ENCODE peak calls at places on chromosomes 5 and 9, in six cellular contexts. H is neural progenitor cell; K is caudate nucleus; W is HCEC 1CT; A is activated CD8-positive, alpha-beta T cell treated with anti-CD3 and anti-CD28 coated beads, Interleukin-2, amount 10 ng/mL, durations not matched to agents 7 days and 5 days; L is HEK293T. E is an unnamed sample.
A peak's percentile ranks its signal among the peaks of the same experiment; 100 is the strongest.

GRCh38 chr5:27482663-27483062 is 444.3 kb upstream of the CDH9 start:
- DNase-seq in K (no peak), W (no peak), A (no peak), L (no peak), H (no peak), E (no peak)

GRCh38 chr5:3401635-3402034 is 194.0 kb upstream of the IRX1 start:
- DNase-seq in K (no peak), H (no peak), W (no peak), A (no peak), L (no peak), E (no peak)

GRCh38 chr9:21919377-21920362 is 74.5 kb downstream of the CDKN2A start:
- DNase-seq in H (no peak), A (peak; percentile 64), K (no peak), L (peak; percentile 21), W (peak; percentile 88), E (peak; percentile 10)

GRCh38 chr9:135067091-135067710 is 20.3 kb upstream of the OLFM1 start:
- DNase-seq in K (no peak), A (no peak), L (no peak), H (no peak), W (no peak), E (no peak)

GRCh38 chr9:111975709-111976108 is 79.1 kb downstream of the UGCG start:
- DNase-seq in H (peak; percentile 40), L (no peak), A (no peak), W (peak; percentile 20), K (no peak), E (no peak)

GRCh38 chr5:56698463-56699381 is 116.6 kb upstream of the MAP3K1 start:
- DNase-seq in L (no peak), K (peak; percentile 8), W (no peak), H (peak; percentile 10), A (no peak), E (no peak)

GRCh38 chr5:143606043-143606752 is 202.7 kb upstream of the NR3C1 start:
- DNase-seq in A (peak; percentile 46), H (no peak), K (no peak), L (no peak), W (peak; percentile 16), E (no peak)

GRCh38 chr9:131719262-131719908 is 20.5 kb downstream of the RAPGEF1 start:
- DNase-seq in W (no peak), H (no peak), L (no peak), K (no peak), A (no peak), E (no peak)

GRCh38 chr9:129701549-129701948 is 36.1 kb downstream of the PRRX2 start:
- DNase-seq in A (no peak), W (no peak), L (no peak), K (no peak), H (no peak), E (no peak)

GRCh38 chr5:152007556-152007955 is 82.9 kb upstream of the GLRA1 start:
- DNase-seq in H (peak; percentile 25), K (no peak), A (no peak), W (no peak), L (no peak), E (no peak)

GRCh38 chr9:128892223-128892892 is 10.4 kb downstream of the LRRC8A start:
- DNase-seq in A (peak; percentile 37), H (no peak), K (peak; percentile 92), W (peak; percentile 77), L (no peak), E (peak; percentile 91)

GRCh38 chr5:124370601-124371000 is 375.8 kb downstream of the ZNF608 start:
- DNase-seq in L (no peak), A (no peak), H (no peak), K (no peak), W (peak; percentile 13), E (no peak)

GRCh38 chr5:124280044-124280443 is 466.4 kb downstream of the ZNF608 start:
- DNase-seq in A (no peak), K (no peak), W (no peak), L (no peak), H (no peak), E (no peak)

GRCh38 chr9:136438909-136439549 is 616 bp downstream of the INPP5E start:
- DNase-seq in K (no peak), A (peak; percentile 74), W (peak; percentile 13), H (peak; percentile 60), L (peak; percentile 46), E (no peak)

GRCh38 chr9:89790542-89791109 is 185.8 kb downstream of the GADD45G start:
- DNase-seq in W (no peak), H (no peak), A (no peak), L (no peak), K (no peak), E (no peak)

GRCh38 chr5:151153300-151153699 is 4.3 kb downstream of the ANXA6 start:
- DNase-seq in H (no peak), K (no peak), A (no peak), W (no peak), L (no peak), E (no peak)

GRCh38 chr9:20884985-20885593 is 146.4 kb downstream of the HACD4 start:
- DNase-seq in K (no peak), A (peak; percentile 75), H (peak; percentile 59), W (peak; percentile 62), L (peak; percentile 50), E (peak; percentile 37)

GRCh38 chr9:7788772-7789171 is 10.8 kb downstream of the DMAC1 start:
- DNase-seq in W (no peak), K (peak; percentile 28), H (no peak), A (no peak), L (no peak), E (no peak)

GRCh38 chr5:169443249-169443784 is 140.3 kb upstream of the SPDL1 start:
- DNase-seq in L (no peak), K (no peak), W (no peak), H (no peak), A (no peak), E (no peak)

GRCh38 chr9:132582786-132583583 is 579 bp downstream of the BARHL1 start:
- DNase-seq in A (no peak), H (peak; percentile 9), W (no peak), K (no peak), L (no peak), E (no peak)

GRCh38 chr9:617441-618085 is 223.9 kb upstream of the DMRT1 start:
- DNase-seq in W (no peak), A (no peak), L (no peak), H (no peak), K (no peak), E (no peak)

GRCh38 chr9:138052635-138053320 is 175.2 kb downstream of the CACNA1B start:
- DNase-seq in W (no peak), A (no peak), K (no peak), H (peak; percentile 0), L (no peak), E (no peak)

GRCh38 chr9:131400627-131401026 is 6.7 kb downstream of the PRRC2B start:
- DNase-seq in A (no peak), L (no peak), W (no peak), H (no peak), K (no peak), E (no peak)

GRCh38 chr5:180137401-180138213 is 66.0 kb upstream of the RNF130 start:
- DNase-seq in L (no peak), A (no peak), K (no peak), H (no peak), W (no peak), E (no peak)

GRCh38 chr9:19498015-19498414 is 89.2 kb downstream of the ACER2 start:
- DNase-seq in A (no peak), K (no peak), W (peak; percentile 44), L (no peak), H (no peak), E (peak; percentile 56)

GRCh38 chr5:173793677-173794570 is 94.2 kb upstream of the CPEB4 start:
- DNase-seq in A (no peak), K (no peak), W (no peak), L (no peak), H (no peak), E (no peak)

GRCh38 chr5:167573274-167574127 is 717.9 kb upstream of the WWC1 start:
- DNase-seq in W (peak; percentile 48), H (peak; percentile 91), L (no peak), K (peak; percentile 40), A (no peak), E (no peak)

GRCh38 chr5:76617675-76618074 is 5.5 kb downstream of the F2RL2 start:
- DNase-seq in A (no peak), L (no peak), W (peak; percentile 89), H (no peak), K (no peak), E (no peak)

GRCh38 chr5:62306494-62307363 is 723 bp downstream of the KIF2A start:
- DNase-seq in W (peak; percentile 48), H (peak; percentile 63), K (peak; percentile 53), L (peak; percentile 26), A (peak; percentile 73), E (peak; percentile 22)

GRCh38 chr5:138466900-138467710 is 1.8 kb downstream of the EGR1 start:
- DNase-seq in A (peak; percentile 41), H (no peak), K (peak; percentile 46), W (no peak), L (no peak), E (no peak)

GRCh38 chr9:94630833-94631232 is 8.5 kb downstream of the FBP1 start:
- DNase-seq in L (no peak), K (no peak), H (peak; percentile 26), A (no peak), W (no peak), E (no peak)

GRCh38 chr9:21804336-21804735 is 1.9 kb downstream of the MTAP start:
- DNase-seq in K (no peak), A (no peak), H (no peak), L (no peak), W (no peak), E (no peak)

GRCh38 chr5:68911840-68912690 is 181.7 kb upstream of the SLC30A5 start:
- DNase-seq in H (no peak), K (no peak), A (no peak), L (no peak), W (peak; percentile 37), E (peak; percentile 47)